ENCODE peak calls at places on chromosomes 2 and 18, in five cellular contexts. W is activated naive CD8-positive, alpha-beta T cell treated with anti-CD3 and anti-CD28 coated beads, Interleukin-2, amount 50 U/mL, for 16 hours; H is pancreas; J is AG04450; C is GM18507. L is an unnamed sample.
A peak's percentile ranks its signal among the peaks of the same experiment; 100 is the strongest.

GRCh38 chr18:62506495-62507143 is 16.2 kb upstream of the ZCCHC2 start:
- DNase-seq in W (no peak), H (no peak), J (no peak), C (no peak), L (no peak)

GRCh38 chr2:216787851-216788250 is 72.0 kb downstream of the TNP1 start:
- DNase-seq in W (no peak), H (no peak), J (no peak), C (no peak), L (no peak)

GRCh38 chr18:42183746-42184145 is 228.7 kb downstream of the PIK3C3 start:
- DNase-seq in W (no peak), H (no peak), J (peak; percentile 16), C (no peak), L (no peak)

GRCh38 chr2:64807417-64807816 is 153.7 kb upstream of the SERTAD2 start:
- DNase-seq in W (no peak), H (no peak), J (peak; percentile 99), C (no peak), L (no peak)

GRCh38 chr2:165844216-165844615 is 50.2 kb upstream of the GALNT3 start:
- DNase-seq in W (no peak), H (no peak), J (no peak), C (no peak), L (no peak)

GRCh38 chr2:209387389-209387788 is 36.5 kb upstream of the MAP2 start:
- DNase-seq in W (no peak), H (no peak), J (no peak), C (no peak), L (no peak)

GRCh38 chr18:74652392-74652988 is 54.8 kb downstream of the ZNF407 start:
- DNase-seq in W (no peak), H (no peak), J (peak; percentile 32), C (no peak), L (no peak)

GRCh38 chr18:35289293-35290069 is 548 bp downstream of the ZSCAN30 start:
- DNase-seq in W (no peak), H (peak; percentile 23), J (no peak), C (no peak), L (peak; percentile 42)

GRCh38 chr2:189163889-189164288 is 15.7 kb downstream of the COL5A2 start:
- DNase-seq in W (no peak), H (no peak), J (no peak), C (no peak), L (no peak)

GRCh38 chr2:20212871-20213503 is 11.9 kb downstream of the SDC1 start:
- DNase-seq in W (no peak), H (no peak), J (no peak), C (no peak), L (peak; percentile 88)

GRCh38 chr2:96550787-96551604 is 14.4 kb downstream of the ARID5A start:
- DNase-seq in W (no peak), H (no peak), J (no peak), C (no peak), L (no peak)

GRCh38 chr18:43422483-43422882 is 145.2 kb upstream of the SYT4 start:
- DNase-seq in W (no peak), H (no peak), J (no peak), C (no peak), L (no peak)

GRCh38 chr2:217706513-217706912 is 296.3 kb downstream of the TNS1 start:
- DNase-seq in W (no peak), H (no peak), J (no peak), C (no peak), L (no peak)

GRCh38 chr2:239724194-239724849 is 300.8 kb downstream of the NDUFA10 start:
- DNase-seq in W (no peak), H (no peak), J (no peak), C (no peak), L (no peak)

GRCh38 chr2:218893349-218894167 is 12.9 kb downstream of the WNT10A start:
- DNase-seq in W (no peak), H (no peak), J (no peak), C (no peak), L (no peak)

GRCh38 chr2:55061534-55062344 is 11.5 kb upstream of the RTN4 start:
- DNase-seq in W (no peak), H (no peak), J (no peak), C (no peak), L (peak; percentile 50)

GRCh38 chr2:171924170-171924942 is 2.1 kb downstream of the HAT1 start:
- DNase-seq in W (no peak), H (no peak), J (no peak), C (no peak), L (no peak)

GRCh38 chr18:59300676-59301285 is 17.7 kb downstream of the CPLX4 start:
- DNase-seq in W (no peak), H (no peak), J (no peak), C (no peak), L (no peak)

GRCh38 chr2:29270606-29271005 is 155.4 kb downstream of the CLIP4 start:
- DNase-seq in W (no peak), H (no peak), J (no peak), C (no peak), L (no peak)

GRCh38 chr2:20015482-20016083 is 3.1 kb upstream of the MATN3 start:
- DNase-seq in W (no peak), H (no peak), J (peak; percentile 18), C (no peak), L (no peak)

GRCh38 chr2:190618030-190618429 is 30.9 kb upstream of the NAB1 start:
- DNase-seq in W (no peak), H (no peak), J (no peak), C (no peak), L (no peak)

GRCh38 chr2:55865095-55865835 is 58.3 kb downstream of the EFEMP1 start:
- DNase-seq in W (no peak), H (no peak), J (no peak), C (no peak), L (no peak)

GRCh38 chr2:97992836-97993825 is 2.6 kb downstream of the TMEM131 start:
- DNase-seq in W (no peak), H (no peak), J (no peak), C (no peak), L (no peak)

GRCh38 chr18:80108739-80109675 is at the start of gene ADNP2:
- DNase-seq in W (peak; percentile 67), H (peak; percentile 84), J (peak; percentile 88), C (peak; percentile 60), L (peak; percentile 86)

GRCh38 chr18:11757084-11757590 is 68.1 kb downstream of the GNAL start:
- DNase-seq in W (no peak), H (no peak), J (no peak), C (no peak), L (no peak)

GRCh38 chr2:61436092-61436491 is 34.8 kb downstream of the USP34 start:
- DNase-seq in W (no peak), H (no peak), J (no peak), C (no peak), L (no peak)

GRCh38 chr2:141125432-141125831 is 1005.4 kb downstream of the LRP1B start:
- DNase-seq in W (no peak), H (no peak), J (no peak), C (no peak), L (no peak)

GRCh38 chr18:711693-712400 is 583 bp downstream of the ENOSF1 start:
- DNase-seq in W (peak; percentile 42), H (peak; percentile 59), J (peak; percentile 33), C (peak; percentile 37), L (peak; percentile 83)

GRCh38 chr2:53913721-53914120 is 54.0 kb upstream of the GPR75 start:
- DNase-seq in W (no peak), H (no peak), J (no peak), C (peak; percentile 12), L (no peak)

GRCh38 chr2:231152800-231153557 is 28.1 kb upstream of the HTR2B start:
- DNase-seq in W (no peak), H (no peak), J (peak; percentile 55), C (no peak), L (no peak)